ENCODE peak calls at places on chromosomes 13 and 19, in nine cellular contexts. L, M, X, K, E, C, U, D and G are unnamed samples.

GRCh38 chr19:34120846-34121639 is 51.3 kb upstream of the LSM14A start:
- DNase-seq in M (peak), L (no peak), C (peak), K (peak), U (peak), D (no peak), E (peak), X (no peak), G (no peak)

GRCh38 chr13:99034333-99035085 is 56.6 kb upstream of the DOCK9 start:
- DNase-seq in U (no peak), C (no peak), D (no peak), X (no peak), K (no peak), L (no peak), M (no peak), E (no peak), G (no peak)

GRCh38 chr19:42242071-42242511 is 311 bp downstream of the GSK3A start:
- DNase-seq in C (no peak), X (no peak), L (no peak), U (no peak), K (no peak), M (no peak), D (no peak), E (no peak), G (no peak)

GRCh38 chr13:72527333-72527732 is 200.1 kb downstream of the MZT1 start:
- DNase-seq in D (no peak), K (no peak), E (no peak), U (no peak), C (no peak), X (no peak), M (no peak), L (no peak), G (no peak)

GRCh38 chr19:1068111-1069001 is 1.4 kb downstream of the ARHGAP45 start:
- DNase-seq in L (no peak), D (no peak), U (peak), M (no peak), E (no peak), X (no peak), K (peak), C (no peak), G (peak)

GRCh38 chr13:48564046-48564445 is 31.2 kb upstream of the RCBTB2 start:
- DNase-seq in C (no peak), D (no peak), U (no peak), E (peak), M (no peak), K (no peak), X (no peak), L (no peak), G (no peak)

GRCh38 chr19:3618144-3618810 is 8.3 kb downstream of the CACTIN start:
- DNase-seq in X (peak), L (no peak), E (peak), K (peak), D (peak), C (peak), M (peak), U (peak), G (peak)

GRCh38 chr13:28494861-28495585 is at the start of gene FLT1:
- DNase-seq in C (peak), D (peak), U (peak), L (no peak), E (peak), X (peak), M (no peak), K (no peak), G (no peak)

GRCh38 chr19:1470864-1471513 is 8.0 kb downstream of the C19orf25 start:
- DNase-seq in E (no peak), D (no peak), U (peak), L (no peak), C (no peak), M (no peak), K (no peak), X (peak), G (no peak)

GRCh38 chr19:48713041-48713863 is 6.3 kb downstream of the MAMSTR start:
- DNase-seq in E (peak), U (no peak), K (no peak), L (no peak), X (peak), D (peak), M (peak), C (no peak), G (no peak)

GRCh38 chr19:11204943-11205349 is 7.6 kb upstream of the KANK2 start:
- DNase-seq in M (no peak), D (no peak), E (no peak), K (no peak), C (peak), X (no peak), U (no peak), L (no peak), G (no peak)